ENCODE peak calls at places on chromosome 14, in four cellular contexts. One of them, this sample, is unnamed.

GRCh38 chr14:90561031-90561430 is 164.2 kb downstream of the CALM1 start:
- DNase-seq in IMR-90: no peak
- DNase-seq in mesendoderm: no peak
- DNase-seq in H1: no peak
- DNase-seq in this sample: no peak

GRCh38 chr14:105248368-105249174 is at the start of gene BTBD6:
- DNase-seq in IMR-90: peak
- DNase-seq in mesendoderm: peak
- DNase-seq in H1: peak
- DNase-seq in this sample: peak

GRCh38 chr14:52068741-52069616 is at the start of gene NID2:
- DNase-seq in IMR-90: peak
- DNase-seq in mesendoderm: peak
- DNase-seq in H1: peak
- DNase-seq in this sample: peak

GRCh38 chr14:84458881-84459280 is 1071.1 kb upstream of the FLRT2 start:
- DNase-seq in IMR-90: no peak
- DNase-seq in mesendoderm: no peak
- DNase-seq in H1: no peak
- DNase-seq in this sample: no peak

GRCh38 chr14:57492859-57493258 is 798 bp downstream of the CCDC198 start:
- DNase-seq in IMR-90: peak
- DNase-seq in mesendoderm: peak
- DNase-seq in H1: no peak
- DNase-seq in this sample: no peak

GRCh38 chr14:23561873-23562821 is 5.4 kb downstream of the AP1G2 start:
- DNase-seq in IMR-90: no peak
- DNase-seq in mesendoderm: no peak
- DNase-seq in H1: no peak
- DNase-seq in this sample: no peak

GRCh38 chr14:103546651-103547454 is 15.6 kb downstream of the BAG5 start:
- DNase-seq in IMR-90: no peak
- DNase-seq in mesendoderm: peak
- DNase-seq in H1: no peak
- DNase-seq in this sample: peak

GRCh38 chr14:97539884-97540283 is 742.7 kb downstream of the VRK1 start:
- DNase-seq in IMR-90: no peak
- DNase-seq in mesendoderm: no peak
- DNase-seq in H1: no peak
- DNase-seq in this sample: no peak

GRCh38 chr14:60561845-60562746 is 53.1 kb downstream of the SIX6 start:
- DNase-seq in IMR-90: peak
- DNase-seq in mesendoderm: peak
- DNase-seq in H1: peak
- DNase-seq in this sample: peak

GRCh38 chr14:96243785-96244184 is 12.2 kb upstream of the BDKRB1 start:
- DNase-seq in IMR-90: peak
- DNase-seq in mesendoderm: no peak
- DNase-seq in H1: no peak
- DNase-seq in this sample: no peak

GRCh38 chr14:77917802-77918201 is 117.9 kb downstream of the ADCK1 start:
- DNase-seq in IMR-90: no peak
- DNase-seq in mesendoderm: no peak
- DNase-seq in H1: no peak
- DNase-seq in this sample: no peak

GRCh38 chr14:72291908-72292688 is 359.9 kb downstream of the RGS6 start:
- DNase-seq in IMR-90: peak
- DNase-seq in mesendoderm: peak
- DNase-seq in H1: peak
- DNase-seq in this sample: no peak

GRCh38 chr14:68379510-68380303 is 413.2 kb downstream of the ZFP36L1 start:
- DNase-seq in IMR-90: no peak
- DNase-seq in mesendoderm: no peak
- DNase-seq in H1: no peak
- DNase-seq in this sample: no peak

GRCh38 chr14:104432611-104433231 is 146.8 kb upstream of the C14orf180 start:
- DNase-seq in IMR-90: no peak
- DNase-seq in mesendoderm: no peak
- DNase-seq in H1: no peak
- DNase-seq in this sample: peak

GRCh38 chr14:51180577-51180976 is 59.5 kb upstream of the TMX1 start:
- DNase-seq in IMR-90: no peak
- DNase-seq in mesendoderm: no peak
- DNase-seq in H1: no peak
- DNase-seq in this sample: no peak

GRCh38 chr14:35669782-35670181 is 135.8 kb downstream of the INSM2 start:
- DNase-seq in IMR-90: peak
- DNase-seq in mesendoderm: no peak
- DNase-seq in H1: no peak
- DNase-seq in this sample: no peak

GRCh38 chr14:101370593-101371569 is 190.4 kb upstream of the DIO3 start:
- DNase-seq in IMR-90: no peak
- DNase-seq in mesendoderm: no peak
- DNase-seq in H1: no peak
- DNase-seq in this sample: no peak

GRCh38 chr14:88625671-88626070 is 62.8 kb downstream of the ZC3H14 start:
- DNase-seq in IMR-90: no peak
- DNase-seq in mesendoderm: no peak
- DNase-seq in H1: no peak
- DNase-seq in this sample: no peak

GRCh38 chr14:54567224-54567633 is 301 bp downstream of the SAMD4A start:
- DNase-seq in IMR-90: no peak
- DNase-seq in mesendoderm: peak
- DNase-seq in H1: no peak
- DNase-seq in this sample: peak

GRCh38 chr14:59261334-59261733 is 72.9 kb downstream of the DAAM1 start:
- DNase-seq in IMR-90: no peak
- DNase-seq in mesendoderm: no peak
- DNase-seq in H1: no peak
- DNase-seq in this sample: no peak

GRCh38 chr14:94650806-94651805 is 38.9 kb downstream of the SERPINA3 start:
- DNase-seq in IMR-90: no peak
- DNase-seq in mesendoderm: no peak
- DNase-seq in H1: no peak
- DNase-seq in this sample: no peak

GRCh38 chr14:22842211-22843122 is 6.1 kb downstream of the MMP14 start:
- DNase-seq in IMR-90: no peak
- DNase-seq in mesendoderm: no peak
- DNase-seq in H1: no peak
- DNase-seq in this sample: no peak

GRCh38 chr14:73251516-73252215 is 14.4 kb downstream of the PAPLN start:
- DNase-seq in IMR-90: no peak
- DNase-seq in mesendoderm: no peak
- DNase-seq in H1: no peak
- DNase-seq in this sample: no peak

GRCh38 chr14:104984056-104984894 is 1.3 kb upstream of the CLBA1 start:
- DNase-seq in IMR-90: no peak
- DNase-seq in mesendoderm: no peak
- DNase-seq in H1: no peak
- DNase-seq in this sample: no peak

GRCh38 chr14:93734961-93735360 is 53.3 kb downstream of the PRIMA1 start:
- DNase-seq in IMR-90: no peak
- DNase-seq in mesendoderm: no peak
- DNase-seq in H1: no peak
- DNase-seq in this sample: no peak

DNA sequence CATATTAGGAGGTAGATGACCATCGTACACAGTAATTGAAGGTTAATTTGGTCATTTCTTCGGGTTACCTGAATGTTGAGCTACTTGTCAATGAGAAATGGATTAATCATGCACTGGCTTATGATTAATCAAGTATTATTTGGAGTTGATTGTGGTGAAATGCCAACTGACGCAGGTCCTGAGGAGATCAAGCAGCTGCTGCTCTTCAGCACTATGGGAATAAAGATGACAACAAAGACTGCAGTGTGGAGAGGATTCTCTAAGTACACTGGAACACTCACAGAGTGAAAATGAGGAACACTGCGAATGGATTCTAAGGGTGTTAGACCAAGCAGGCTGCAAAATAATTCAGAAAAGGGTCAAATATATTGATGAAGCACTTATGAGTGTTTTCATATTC is 202.8 kb upstream of the DIO2 start:
- DNase-seq in IMR-90: no peak
- DNase-seq in mesendoderm: no peak
- DNase-seq in H1: no peak
- DNase-seq in this sample: no peak
- H4K5ac ChIP-seq in IMR-90: no peak
- H4K5ac ChIP-seq in mesendoderm: no peak
- H4K5ac ChIP-seq in H1: no peak
- H4K5ac ChIP-seq in this sample: no peak

GRCh38 chr14:82776958-82777357 is 1243.3 kb upstream of the SEL1L start:
- DNase-seq in IMR-90: no peak
- DNase-seq in mesendoderm: no peak
- DNase-seq in H1: no peak
- DNase-seq in this sample: no peak
- H2AK5ac ChIP-seq in IMR-90: no peak
- H2AK5ac ChIP-seq in mesendoderm: no peak
- H2AK5ac ChIP-seq in H1: no peak
- H2AK5ac ChIP-seq in this sample: no peak

DNA sequence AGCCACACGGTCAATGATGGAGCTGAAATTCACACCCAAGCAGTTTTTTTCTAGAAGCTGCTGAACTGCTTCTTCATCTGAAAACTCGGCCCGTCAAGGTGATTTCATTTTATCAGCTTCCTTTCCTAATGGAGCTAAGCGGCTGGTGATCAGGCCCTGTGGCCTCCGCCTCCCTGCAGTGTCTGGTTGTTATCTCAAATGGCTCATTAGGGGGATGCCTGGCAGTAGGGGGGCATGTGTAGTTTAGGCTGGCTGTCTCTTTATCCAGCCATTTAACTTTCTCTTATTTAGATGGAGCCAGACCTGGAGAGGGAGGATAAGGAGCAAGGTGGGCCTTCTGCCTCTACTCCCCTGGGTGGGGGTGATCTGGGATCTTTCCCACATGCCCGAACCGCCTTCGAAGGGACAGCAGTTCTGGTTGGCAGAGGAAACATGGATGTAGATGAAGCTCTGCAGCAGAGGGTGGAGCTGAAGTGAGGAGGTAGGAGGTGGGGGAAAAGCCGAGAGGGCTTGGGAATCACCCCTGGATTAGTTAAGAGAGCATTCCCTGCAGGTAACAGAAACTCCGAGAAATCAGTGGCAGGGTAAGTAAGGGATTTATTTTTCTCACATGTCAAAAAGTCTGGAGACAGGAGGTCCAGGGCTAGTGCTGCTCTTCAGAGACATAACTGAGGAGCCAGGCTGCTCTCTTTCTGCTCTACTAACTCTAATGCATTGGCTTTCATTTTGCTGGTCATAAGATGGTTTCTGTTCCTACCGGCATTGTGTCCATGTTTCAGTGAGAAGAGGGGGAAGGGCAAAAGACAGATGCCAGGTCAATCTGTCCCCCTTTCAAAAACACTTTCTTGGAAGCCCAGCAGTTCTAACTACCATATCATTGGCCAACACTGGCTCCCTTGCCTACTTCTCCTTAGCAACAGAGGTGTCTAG is 64.2 kb downstream of the TGFB3 start:
- DNase-seq in IMR-90: no peak
- DNase-seq in mesendoderm: peak
- DNase-seq in H1: no peak
- DNase-seq in this sample: peak
- H4K5ac ChIP-seq in IMR-90: no peak
- H4K5ac ChIP-seq in mesendoderm: no peak
- H4K5ac ChIP-seq in H1: no peak
- H4K5ac ChIP-seq in this sample: no peak

GRCh38 chr14:99072433-99072832 is 199.6 kb downstream of the BCL11B start:
- DNase-seq in IMR-90: no peak
- DNase-seq in mesendoderm: no peak
- DNase-seq in H1: no peak
- DNase-seq in this sample: peak
- H2AK5ac ChIP-seq in IMR-90: no peak
- H2AK5ac ChIP-seq in mesendoderm: no peak
- H2AK5ac ChIP-seq in H1: no peak
- H2AK5ac ChIP-seq in this sample: no peak

This sample was measured in H9.